ENCODE peak calls at places on chromosomes 4 and X, in nine cellular contexts. Z is fibroblast of lung, J is astrocyte of the cerebellum, C is upper lobe of right lung, Y is body of pancreas, E is foreskin fibroblast, I is mesendoderm, R is heart left ventricle, K is MM.1S. N is an unnamed sample.

GRCh38 chr4:100494166-100494565 is 23.7 kb downstream of the EMCN start:
- DNase-seq in C (no peak), I (no peak), E (peak), Y (no peak), K (no peak), J (no peak), R (no peak), Z (peak), N (no peak)

GRCh38 chr4:128981377-128981776 is 112.0 kb downstream of the SCLT1 start:
- DNase-seq in E (no peak), R (no peak), Y (no peak), Z (no peak), C (no peak), I (no peak), K (no peak), J (no peak), N (no peak)

GRCh38 chr4:30720656-30721352 is 635 bp downstream of the PCDH7 start:
- DNase-seq in I (peak), Y (peak), Z (peak), C (no peak), E (peak), K (no peak), R (peak), J (no peak), N (no peak)

GRCh38 chr4:4625488-4625887 is 83.6 kb upstream of the STX18 start:
- DNase-seq in E (peak), I (no peak), R (no peak), C (no peak), Y (no peak), K (no peak), J (no peak), Z (peak), N (peak)

GRCh38 chr4:86993909-86994672 is 59.3 kb downstream of the AFF1 start:
- DNase-seq in Y (peak), J (no peak), C (no peak), E (no peak), Z (no peak), R (no peak), I (no peak), K (no peak), N (no peak)

GRCh38 chrX:107355533-107355932 is 93.9 kb upstream of the FRMPD3 start:
- DNase-seq in R (no peak), E (no peak), C (no peak), K (no peak), I (peak), Y (no peak), Z (no peak), J (no peak), N (no peak)

GRCh38 chrX:25001808-25002657 is 13.7 kb downstream of the ARX start:
- DNase-seq in C (no peak), E (no peak), Y (no peak), J (no peak), I (no peak), K (no peak), R (no peak), Z (no peak), N (no peak)

GRCh38 chr4:85787133-85787532 is 312.2 kb downstream of the ARHGAP24 start:
- DNase-seq in K (no peak), Z (peak), J (peak), E (peak), C (no peak), I (no peak), R (no peak), Y (no peak), N (peak)

GRCh38 chr4:144350706-144351105 is 210.2 kb upstream of the GYPA start:
- DNase-seq in Z (peak), E (peak), Y (no peak), I (no peak), R (no peak), J (no peak), C (no peak), K (no peak), N (no peak)

GRCh38 chrX:37425370-37425769 is 76.2 kb downstream of the PRRG1 start:
- DNase-seq in K (no peak), Z (no peak), J (no peak), E (no peak), I (no peak), C (no peak), Y (no peak), R (no peak), N (no peak)

GRCh38 chr4:19945979-19946380 is 305.7 kb upstream of the SLIT2 start:
- DNase-seq in C (no peak), I (no peak), Z (peak), R (no peak), Y (no peak), J (peak), K (no peak), E (peak), N (peak)

GRCh38 chrX:150364347-150365050 is 1.4 kb downstream of the MAMLD1 start:
- DNase-seq in Y (peak), Z (peak), I (peak), C (peak), J (no peak), K (no peak), E (peak), R (no peak), N (no peak)

GRCh38 chr4:71216316-71216959 is 122.4 kb upstream of the SLC4A4 start:
- DNase-seq in Y (no peak), C (no peak), I (no peak), E (no peak), Z (no peak), J (no peak), K (no peak), R (no peak), N (no peak)

GRCh38 chr4:182582245-182582644 is 334.9 kb downstream of the DCTD start:
- DNase-seq in Y (no peak), R (no peak), K (no peak), Z (no peak), I (no peak), J (no peak), E (no peak), C (no peak), N (no peak)

GRCh38 chr4:88645994-88646393 is 51.6 kb downstream of the NAP1L5 start:
- DNase-seq in K (no peak), I (no peak), Y (no peak), R (no peak), J (no peak), Z (no peak), C (no peak), E (no peak), N (no peak)

GRCh38 chrX:81876437-81876836 is 674.5 kb downstream of the SH3BGRL start:
- DNase-seq in Z (no peak), J (no peak), E (no peak), Y (no peak), R (no peak), C (no peak), K (no peak), I (no peak), N (no peak)

GRCh38 chr4:109999513-109999912 is 86.8 kb downstream of the EGF start:
- DNase-seq in K (no peak), C (no peak), E (no peak), R (no peak), Y (no peak), I (no peak), Z (no peak), J (no peak), N (no peak)

GRCh38 chr4:964346-965025 is 8.9 kb downstream of the DGKQ start:
- DNase-seq in K (no peak), Y (no peak), I (no peak), Z (no peak), R (peak), E (no peak), C (no peak), J (no peak), N (no peak)

GRCh38 chrX:36436286-36436860 is 516.8 kb downstream of the CFAP47 start:
- DNase-seq in Z (peak), J (no peak), K (no peak), Y (no peak), E (no peak), R (no peak), I (no peak), C (no peak), N (no peak)

GRCh38 chr4:66095065-66095464 is 424.8 kb upstream of the EPHA5 start:
- DNase-seq in Z (no peak), R (no peak), E (no peak), K (no peak), C (no peak), I (no peak), J (no peak), Y (no peak), N (no peak)

GRCh38 chrX:54817220-54817820 is 9.8 kb downstream of the MAGED2 start:
- DNase-seq in J (no peak), K (no peak), I (no peak), C (no peak), Z (peak), E (no peak), Y (no peak), R (no peak), N (no peak)

GRCh38 chrX:130039847-130040246 is 57.4 kb downstream of the BCORL1 start:
- DNase-seq in Z (peak), K (no peak), I (no peak), Y (no peak), J (no peak), C (no peak), R (no peak), E (no peak), N (no peak)

DNA sequence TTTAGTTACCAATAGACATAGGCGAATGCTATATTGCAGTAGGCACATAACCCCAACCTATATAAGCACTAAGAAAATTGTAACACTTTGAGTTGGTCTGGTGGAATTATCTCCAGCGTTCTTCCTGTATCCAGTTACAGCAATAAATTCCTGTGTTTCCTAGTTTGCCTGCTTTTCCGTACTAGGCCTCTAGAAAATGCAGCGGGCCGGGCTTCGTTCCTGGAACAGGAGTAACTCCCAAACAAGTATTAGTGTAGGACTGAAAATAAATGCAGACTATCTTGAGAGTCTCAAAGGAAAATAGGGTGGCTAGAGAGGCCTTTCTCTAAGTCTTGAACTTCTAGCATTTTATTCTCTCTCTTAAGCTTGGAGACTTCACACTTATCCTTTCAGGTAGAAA is 159.8 kb downstream of the OR13H1 start:
- DNase-seq in E (no peak), R (no peak), Z (no peak), I (no peak), J (no peak), Y (no peak), C (no peak), K (no peak), N (no peak)
- H3K4me3 ChIP-seq in E (no peak), R (no peak), Z (no peak), I (no peak), J (no peak), Y (no peak), C (no peak), K (no peak), N (no peak)

DNA sequence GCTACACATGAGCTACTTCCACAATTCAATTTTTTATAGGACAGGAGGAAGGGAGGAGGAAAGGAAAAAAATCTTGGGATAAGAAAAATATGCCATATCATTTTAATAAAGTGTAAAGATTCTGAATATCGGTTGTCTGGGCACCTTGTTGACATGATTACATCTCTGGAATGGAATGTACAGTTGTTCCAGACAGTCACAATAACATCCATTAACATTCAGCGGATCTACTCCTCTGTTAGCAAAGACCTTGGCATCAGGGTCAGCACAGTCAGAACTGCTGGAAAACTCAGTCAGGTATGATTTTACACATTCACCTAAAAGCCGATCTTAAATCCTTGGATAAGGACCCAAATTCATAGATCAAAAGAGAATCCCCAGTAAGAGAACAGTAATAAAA is 85.4 kb upstream of the ARMCX2 start:
- DNase-seq in J (no peak), K (no peak), E (no peak), I (no peak), C (no peak), Z (no peak), Y (no peak), R (no peak), N (no peak)
- H3K4me3 ChIP-seq in J (no peak), K (no peak), E (no peak), I (no peak), C (no peak), Z (no peak), Y (no peak), R (no peak), N (no peak)

DNA sequence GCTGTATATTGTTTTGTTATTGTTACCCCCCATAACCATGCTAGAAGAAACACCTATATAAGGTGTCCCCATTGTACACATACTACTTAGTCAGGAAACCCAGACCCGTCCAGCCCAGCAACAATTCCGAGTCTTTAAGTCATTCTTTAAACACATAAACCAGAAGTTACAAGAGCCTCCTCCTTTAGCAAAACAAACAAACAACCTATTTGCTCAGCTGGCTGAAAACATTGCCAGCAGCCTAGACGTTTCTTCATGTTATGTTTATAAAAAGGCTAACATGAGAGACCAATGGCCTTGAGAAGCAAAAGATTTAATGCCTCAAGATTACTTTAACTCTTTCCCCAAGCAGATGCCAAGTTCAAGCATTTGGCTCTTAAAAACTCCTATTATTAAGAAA is 1.4 kb downstream of the ACOX3 start:
- DNase-seq in Y (peak), E (no peak), K (no peak), I (no peak), C (no peak), Z (peak), R (no peak), J (no peak), N (no peak)
- H3K4me3 ChIP-seq in Y (no peak), E (no peak), K (peak), I (no peak), C (peak), Z (peak), R (no peak), J (no peak), N (peak)

DNA sequence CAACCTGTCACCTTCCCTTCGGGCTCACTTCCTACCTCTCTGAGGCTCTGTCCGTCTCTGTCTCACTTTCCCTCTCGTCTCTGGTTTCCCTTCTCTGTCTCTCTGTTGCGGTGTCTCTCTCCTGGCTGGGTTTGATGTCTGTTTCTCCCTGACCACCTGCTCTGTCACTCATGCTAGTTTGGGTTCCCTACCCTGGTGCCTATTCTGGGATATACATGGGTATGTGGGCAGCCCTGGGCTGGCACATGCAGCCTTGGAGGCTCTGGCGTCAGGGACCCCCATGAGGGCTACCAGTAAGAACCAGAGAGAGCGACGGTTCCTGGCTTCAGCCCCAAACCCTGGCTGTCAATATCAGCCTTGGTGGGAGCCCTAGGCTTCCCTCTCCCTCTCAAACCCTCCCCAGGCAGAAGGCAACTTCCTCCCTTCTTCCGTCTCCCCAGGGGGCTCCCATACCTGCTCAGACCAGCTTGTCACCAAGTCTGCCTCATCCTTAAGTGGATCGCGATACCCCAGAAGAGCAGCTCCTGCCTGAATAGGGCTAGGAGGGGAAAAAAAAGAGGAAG is 314 bp downstream of the DNASE1L1 start:
- DNase-seq in Z (no peak), R (no peak), J (no peak), K (peak), I (no peak), E (no peak), C (no peak), Y (no peak), N (no peak)
- H3K4me3 ChIP-seq in Z (peak), R (no peak), J (peak), K (peak), I (no peak), E (peak), C (peak), Y (no peak), N (peak)

GRCh38 chr4:166277406-166277805 is 404.4 kb downstream of the TLL1 start:
- DNase-seq in J (peak), Y (no peak), R (no peak), Z (no peak), I (no peak), E (peak), C (no peak), K (no peak), N (no peak)

GRCh38 chr4:166277851-166278250 is 404.8 kb downstream of the TLL1 start:
- DNase-seq in R (no peak), K (no peak), J (no peak), Z (no peak), E (no peak), Y (no peak), I (no peak), C (no peak), N (no peak)

GRCh38 chr4:166282081-166282770 is 409.2 kb downstream of the TLL1 start:
- DNase-seq in J (no peak), C (no peak), I (no peak), E (peak), R (no peak), Y (no peak), K (no peak), Z (peak), N (no peak)

GRCh38 chr4:166280642-166281041 is 407.6 kb downstream of the TLL1 start:
- DNase-seq in Y (no peak), C (no peak), J (no peak), R (no peak), I (no peak), E (no peak), K (no peak), Z (no peak), N (no peak)

DNA sequence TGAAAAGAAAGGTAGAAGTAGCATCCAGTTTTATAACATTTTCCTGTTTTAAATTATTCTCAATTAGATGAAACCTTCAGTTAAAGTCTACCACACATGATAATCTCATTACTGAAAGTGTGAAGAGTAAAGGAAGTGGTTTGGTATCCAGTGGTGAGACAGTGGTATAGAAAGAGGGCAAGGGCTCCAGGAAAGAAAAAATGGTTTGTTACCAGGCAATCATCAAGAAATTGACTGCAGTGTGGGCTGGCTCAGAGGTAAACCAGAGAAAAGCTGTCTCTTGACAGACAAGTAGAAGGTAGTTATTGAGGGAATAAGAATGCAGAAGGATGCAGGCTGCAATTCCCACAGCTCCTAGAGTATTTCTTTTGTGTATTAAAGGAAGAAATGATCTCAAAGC is 406.2 kb downstream of the TLL1 start:
- DNase-seq in C (no peak), Z (no peak), K (peak), Y (no peak), R (no peak), J (no peak), E (no peak), I (peak), N (no peak)
- H3K4me3 ChIP-seq in C (no peak), Z (no peak), K (no peak), Y (no peak), R (no peak), J (no peak), E (no peak), I (no peak), N (no peak)

N was measured in AG04450.